ENCODE peak calls at places on chromosomes 12 and 14, in seven cellular contexts. O, T, B, H, J, Q and M are unnamed samples.
A peak's percentile ranks its signal among the peaks of the same experiment; 100 is the strongest.

GRCh38 chr14:29663281-29663801 is 264.3 kb downstream of the PRKD1 start:
- DNase-seq in T (no peak), Q (no peak), B (peak; percentile 17), H (no peak), O (no peak), J (no peak), M (no peak)

GRCh38 chr14:103014466-103015319 is 42.7 kb downstream of the CDC42BPB start:
- DNase-seq in Q (no peak), J (no peak), T (no peak), H (no peak), O (no peak), B (no peak), M (no peak)

GRCh38 chr12:27524489-27524835 is 456 bp downstream of the PPFIBP1 start:
- DNase-seq in H (no peak), Q (no peak), B (no peak), J (no peak), O (no peak), T (no peak), M (no peak)

GRCh38 chr12:109330282-109330681 is 17.4 kb upstream of the MYO1H start:
- DNase-seq in O (no peak), B (no peak), J (no peak), H (no peak), T (no peak), Q (no peak), M (no peak)

GRCh38 chr14:53567236-53567785 is 389.3 kb downstream of the BMP4 start:
- DNase-seq in H (no peak), J (no peak), B (peak; percentile 7), T (no peak), Q (no peak), O (no peak), M (no peak)

GRCh38 chr12:94458882-94459772 is 540 bp downstream of the CEP83 start:
- DNase-seq in B (no peak), H (no peak), T (peak; percentile 25), O (no peak), J (no peak), Q (peak; percentile 17), M (no peak)

GRCh38 chr12:93361159-93361919 is 16.4 kb upstream of the NUDT4 start:
- DNase-seq in B (no peak), O (no peak), Q (no peak), H (no peak), J (no peak), T (no peak), M (no peak)

GRCh38 chr14:73245401-73246325 is 8.4 kb downstream of the PAPLN start:
- DNase-seq in T (peak; percentile 16), B (no peak), H (peak; percentile 68), Q (no peak), O (peak; percentile 82), J (no peak), M (peak; percentile 63)

GRCh38 chr14:60646202-60646886 is 2.9 kb downstream of the SIX1 start:
- DNase-seq in O (no peak), J (no peak), H (no peak), B (no peak), T (no peak), Q (no peak), M (no peak)

GRCh38 chr14:35240233-35240632 is 51.9 kb upstream of the PSMA6 start:
- DNase-seq in O (no peak), J (no peak), B (no peak), T (no peak), Q (no peak), H (no peak), M (no peak)

GRCh38 chr14:32311294-32312009 is 17.6 kb upstream of the AKAP6 start:
- DNase-seq in O (no peak), J (no peak), T (no peak), Q (peak; percentile 36), H (no peak), B (no peak), M (no peak)

GRCh38 chr14:87725318-87725717 is 267.7 kb downstream of the GALC start:
- DNase-seq in B (no peak), T (no peak), H (no peak), O (no peak), J (no peak), Q (no peak), M (no peak)

GRCh38 chr12:112900298-112901145 is 6.2 kb upstream of the OAS1 start:
- DNase-seq in Q (peak; percentile 46), O (peak; percentile 68), H (no peak), J (no peak), B (peak; percentile 17), T (peak; percentile 50), M (no peak)

GRCh38 chr12:1131811-1132224 is 140.8 kb downstream of the ERC1 start:
- DNase-seq in Q (no peak), H (no peak), J (no peak), O (no peak), T (no peak), B (no peak), M (no peak)

GRCh38 chr12:130617219-130617618 is 98.9 kb downstream of the RIMBP2 start:
- DNase-seq in H (no peak), B (no peak), O (no peak), J (no peak), Q (no peak), T (no peak), M (no peak)

GRCh38 chr12:53951577-53952334 is 2.9 kb upstream of the HOXC12 start:
- DNase-seq in H (no peak), J (no peak), T (no peak), B (no peak), Q (no peak), O (no peak), M (no peak)

GRCh38 chr14:20866963-20867362 is 24.2 kb upstream of the RNASE3 start:
- DNase-seq in H (no peak), O (no peak), B (no peak), Q (no peak), J (no peak), T (no peak), M (no peak)

GRCh38 chr12:75329918-75330826 is at the start of gene CAPS2:
- DNase-seq in Q (peak; percentile 66), T (peak; percentile 89), H (peak; percentile 48), O (peak; percentile 73), B (peak; percentile 36), J (no peak), M (peak; percentile 46)

GRCh38 chr12:130619378-130619970 is 96.6 kb downstream of the RIMBP2 start:
- DNase-seq in H (no peak), Q (no peak), O (no peak), B (no peak), T (peak; percentile 52), J (no peak), M (no peak)

GRCh38 chr14:92914087-92914656 is 8.8 kb upstream of the CHGA start:
- DNase-seq in T (no peak), J (no peak), B (no peak), Q (peak; percentile 40), H (no peak), O (peak; percentile 65), M (no peak)

GRCh38 chr14:38611928-38612327 is 356.0 kb upstream of the CLEC14A start:
- DNase-seq in Q (no peak), B (no peak), T (no peak), O (no peak), J (no peak), H (no peak), M (no peak)

GRCh38 chr12:61894168-61894567 is 366.0 kb upstream of the USP15 start:
- DNase-seq in H (no peak), T (no peak), O (no peak), J (no peak), Q (no peak), B (no peak), M (no peak)

GRCh38 chr12:99110866-99111265 is 465.8 kb downstream of the APAF1 start:
- DNase-seq in B (no peak), Q (no peak), T (no peak), H (no peak), J (no peak), O (no peak), M (no peak)

GRCh38 chr14:61280526-61281185 is 482 bp downstream of the TMEM30B start:
- DNase-seq in H (peak; percentile 42), T (peak; percentile 83), Q (no peak), B (no peak), J (no peak), O (no peak), M (peak; percentile 22)

GRCh38 chr14:94594441-94594840 is 13.2 kb downstream of the SERPINA5 start:
- DNase-seq in B (no peak), J (no peak), H (no peak), O (no peak), Q (no peak), T (no peak), M (no peak)

DNA sequence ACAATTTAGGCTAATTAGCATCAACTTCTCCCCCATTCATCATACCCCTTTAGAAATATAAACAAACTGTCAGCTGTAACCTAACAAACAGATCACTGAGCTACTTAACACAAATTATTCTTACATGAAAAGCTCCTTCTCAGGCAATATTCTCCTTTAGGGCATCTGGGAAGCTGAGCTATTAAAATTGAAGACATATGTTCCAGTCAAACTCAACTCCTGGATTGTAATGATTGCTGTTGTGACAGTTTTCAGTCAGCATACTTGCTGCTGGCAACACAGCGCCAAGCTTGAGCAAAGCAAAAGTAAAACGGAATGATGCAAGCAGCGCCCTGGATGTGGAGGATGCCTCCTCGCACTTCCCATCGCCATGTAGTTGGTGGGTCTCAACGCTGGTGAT is 82.4 kb downstream of the SLC25A21 start:
- DNase-seq in Q (no peak), H (no peak), B (no peak), J (no peak), T (no peak), O (no peak), M (no peak)
- TF ChIP-seq POLR2AphosphoS5 in Q (no peak), H (no peak), B (no peak), J (no peak), T (no peak), O (no peak), M (no peak)

DNA sequence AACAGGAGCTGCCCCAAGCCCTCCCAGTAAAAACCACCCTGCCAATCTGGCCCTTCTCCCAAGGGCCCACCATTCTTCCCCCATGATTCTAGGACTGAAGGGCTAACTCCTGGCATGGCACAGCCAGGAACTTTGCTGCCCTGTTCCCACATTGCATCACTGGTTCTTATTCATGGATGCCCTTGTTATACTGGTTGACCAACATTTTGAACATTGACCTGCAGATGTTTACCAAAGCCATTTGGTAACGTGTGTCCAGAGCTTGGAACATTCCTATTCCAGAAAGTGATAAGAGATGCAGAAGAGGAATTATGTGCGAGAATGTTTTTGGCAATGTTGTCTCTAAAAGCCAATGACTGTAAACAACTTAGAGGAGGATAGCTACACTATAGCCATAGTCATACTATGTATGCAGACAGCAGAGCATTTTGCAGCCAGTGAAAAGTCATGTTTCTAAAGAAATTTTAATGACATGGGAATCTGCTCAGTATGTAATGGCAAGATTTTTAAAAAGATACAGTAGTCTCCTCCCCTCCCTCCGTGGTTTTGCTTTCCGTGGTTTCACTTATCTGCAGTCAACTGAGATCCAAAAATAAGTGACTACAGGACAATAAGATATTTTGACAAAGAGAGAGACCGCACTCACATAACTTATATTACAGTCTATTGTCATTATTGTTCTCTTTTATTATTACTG is 108.8 kb downstream of the DAAM1 start:
- DNase-seq in J (no peak), B (no peak), Q (peak; percentile 94), T (no peak), H (no peak), O (no peak), M (no peak)
- TF ChIP-seq TAF1 in J (no peak), B (no peak), Q (no peak), T (no peak), H (no peak), O (no peak), M (no peak)

GRCh38 chr12:128794661-128795529 is 28.9 kb downstream of the SLC15A4 start:
- DNase-seq in O (no peak), Q (no peak), J (no peak), H (no peak), T (no peak), B (no peak), M (no peak)
- TF ChIP-seq POLR2AphosphoS5 in O (no peak), Q (no peak), J (peak; percentile 65), H (peak; percentile 35), T (no peak), B (no peak), M (peak; percentile 79)

GRCh38 chr12:16198884-16199283 is 78.6 kb downstream of the SLC15A5 start:
- DNase-seq in B (no peak), O (no peak), T (no peak), J (peak; percentile 39), H (peak; percentile 5), Q (no peak), M (no peak)
- TF ChIP-seq TAF1 in B (no peak), O (no peak), T (no peak), J (no peak), H (no peak), Q (no peak), M (no peak)